ENCODE peak calls at places on chromosomes 4 and X, in seven cellular contexts. K is HCT116, X is HepG2, E is Peyer's patch, H is lower leg skin, D is heart left ventricle, J is IMR-90. Z is an unnamed sample.

GRCh38 chr4:59553063-59553738 is 1646.9 kb upstream of the ADGRL3 start:
- DNase-seq in D (no peak), J (no peak), X (no peak), K (no peak), E (no peak), H (no peak), Z (no peak)

GRCh38 chr4:159723341-159724048 is 620.6 kb downstream of the RAPGEF2 start:
- DNase-seq in K (no peak), E (no peak), J (no peak), X (no peak), D (no peak), H (no peak), Z (no peak)

GRCh38 chr4:121150003-121150402 is 14.1 kb downstream of the TNIP3 start:
- DNase-seq in D (no peak), H (no peak), K (no peak), E (no peak), J (no peak), X (no peak), Z (no peak)

GRCh38 chr4:87559090-87559837 is 30.1 kb upstream of the SPARCL1 start:
- DNase-seq in D (no peak), H (no peak), X (no peak), E (no peak), K (no peak), J (no peak), Z (no peak)

GRCh38 chr4:22574424-22574823 is 58.6 kb upstream of the ADGRA3 start:
- DNase-seq in H (no peak), J (no peak), D (no peak), E (no peak), K (no peak), X (no peak), Z (no peak)

GRCh38 chr4:71468086-71468485 is 129.3 kb downstream of the SLC4A4 start:
- DNase-seq in J (peak; percentile 23), E (no peak), H (no peak), K (no peak), X (no peak), D (no peak), Z (no peak)

GRCh38 chrX:40102393-40103381 is 4.9 kb upstream of the BCOR start:
- DNase-seq in X (no peak), H (no peak), K (no peak), E (no peak), D (no peak), J (no peak), Z (no peak)

GRCh38 chr4:48228887-48229462 is 40.7 kb downstream of the TEC start:
- DNase-seq in H (no peak), D (no peak), J (peak; percentile 1), K (no peak), E (no peak), X (no peak), Z (no peak)

GRCh38 chr4:21949073-21949457 is 493 bp upstream of the KCNIP4 start:
- DNase-seq in H (no peak), D (no peak), J (no peak), K (no peak), X (no peak), E (peak; percentile 45), Z (no peak)

GRCh38 chr4:46506876-46507275 is 116.9 kb upstream of the GABRA2 start:
- DNase-seq in E (no peak), X (no peak), H (no peak), J (no peak), K (no peak), D (no peak), Z (no peak)

GRCh38 chr4:21801661-21802355 is 146.8 kb downstream of the KCNIP4 start:
- DNase-seq in X (no peak), J (no peak), H (no peak), K (no peak), E (no peak), D (no peak), Z (no peak)

GRCh38 chr4:155207534-155208257 is 740 bp upstream of the NPY2R start:
- DNase-seq in K (no peak), X (no peak), J (no peak), E (no peak), D (no peak), H (no peak), Z (no peak)

GRCh38 chr4:174305961-174306360 is 22.2 kb downstream of the CEP44 start:
- DNase-seq in D (no peak), H (no peak), X (no peak), K (no peak), E (no peak), J (no peak), Z (no peak)

GRCh38 chrX:33134164-33134563 is 77.2 kb downstream of the DMD start:
- DNase-seq in D (no peak), H (no peak), X (no peak), K (no peak), E (no peak), J (no peak), Z (no peak)

GRCh38 chr4:149574973-149575372 is 240.7 kb downstream of the IQCM start:
- DNase-seq in E (no peak), H (no peak), X (no peak), K (no peak), D (no peak), J (no peak), Z (no peak)

GRCh38 chr4:168353746-168354145 is 35.2 kb upstream of the DDX60 start:
- DNase-seq in H (no peak), D (no peak), E (no peak), K (no peak), X (no peak), J (no peak), Z (no peak)

GRCh38 chr4:1300466-1301455 is 11.1 kb downstream of the MAEA start:
- DNase-seq in X (no peak), D (no peak), H (peak; percentile 60), E (peak; percentile 38), K (no peak), J (peak; percentile 76), Z (peak; percentile 27)

GRCh38 chr4:538542-539142 is 37.5 kb downstream of the TMEM271 start:
- DNase-seq in K (no peak), X (no peak), H (no peak), J (no peak), D (no peak), E (peak; percentile 24), Z (no peak)

GRCh38 chr4:182894681-182895275 is 22.4 kb downstream of the DCTD start:
- DNase-seq in X (no peak), J (no peak), K (no peak), E (no peak), D (no peak), H (no peak), Z (no peak)

GRCh38 chr4:182895791-182896292 is 21.3 kb downstream of the DCTD start:
- DNase-seq in K (no peak), H (no peak), D (no peak), E (no peak), X (peak; percentile 84), J (no peak), Z (no peak)

GRCh38 chr4:182898479-182898799 is 18.7 kb downstream of the DCTD start:
- DNase-seq in X (no peak), K (no peak), J (no peak), E (no peak), H (no peak), D (no peak), Z (no peak)

GRCh38 chr4:182896421-182896820 is 20.8 kb downstream of the DCTD start:
- DNase-seq in H (no peak), E (no peak), J (no peak), K (no peak), X (no peak), D (no peak), Z (no peak)

GRCh38 chr4:182897601-182898478 is 19.3 kb downstream of the DCTD start:
- DNase-seq in X (peak; percentile 94), D (no peak), K (no peak), J (no peak), E (no peak), H (no peak), Z (no peak)
- TF ChIP-seq POLR2A in X (peak; percentile 79), D (no peak), K (no peak), J (no peak), E (no peak), H (no peak), Z (no peak)

DNA sequence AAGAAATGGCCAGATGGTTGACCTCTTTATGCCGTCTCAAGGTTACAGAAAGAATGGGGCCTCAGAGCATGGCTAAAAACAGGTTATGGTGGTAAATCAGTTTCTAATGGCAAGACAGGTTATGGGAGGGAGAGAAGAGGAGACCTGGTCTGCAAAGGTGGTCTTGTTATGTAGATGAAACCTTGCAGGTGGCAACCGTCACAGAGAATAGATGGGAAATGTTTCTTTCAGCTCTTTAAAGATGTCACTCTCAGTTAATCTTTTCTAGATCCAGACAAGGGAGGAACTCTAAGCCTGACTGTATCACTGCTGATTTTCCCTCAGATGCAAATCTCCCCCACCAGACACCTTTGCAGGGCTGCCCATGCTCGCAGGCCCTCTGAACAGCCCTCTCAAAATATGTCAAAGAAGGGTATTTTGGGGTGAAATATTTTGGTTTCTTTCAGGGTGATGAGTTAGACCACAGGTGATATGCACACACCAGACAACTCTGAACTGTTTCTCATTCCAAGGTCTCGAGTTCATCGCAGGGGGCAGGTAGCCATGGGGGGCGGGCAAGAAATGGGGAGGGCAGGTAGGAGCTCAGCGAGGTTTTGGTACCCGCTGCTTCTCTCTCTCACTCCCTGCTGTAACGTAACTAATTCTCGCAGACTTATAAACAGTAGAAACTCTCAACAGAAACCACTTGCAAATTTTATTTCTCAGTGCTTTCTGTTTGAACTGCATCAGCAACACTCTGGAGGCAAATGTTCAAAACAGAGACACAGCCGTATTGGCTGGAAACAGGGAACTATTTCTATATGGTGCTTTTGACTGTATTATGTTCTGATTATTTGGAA is 32.4 kb downstream of the CASP3 start:
- DNase-seq in E (no peak), J (no peak), K (no peak), D (no peak), X (no peak), H (no peak), Z (no peak)
- TF ChIP-seq POLR2A in E (no peak), J (no peak), K (no peak), D (no peak), X (no peak), H (no peak), Z (no peak)

GRCh38 chr4:102792361-102792936 is 31.7 kb upstream of the MANBA start:
- DNase-seq in E (no peak), X (no peak), D (no peak), J (no peak), H (no peak), K (no peak), Z (no peak)
- TF ChIP-seq POLR2A in E (no peak), X (no peak), D (no peak), J (peak; percentile 6), H (no peak), K (no peak), Z (no peak)

GRCh38 chr4:112282860-112283667 is 2.6 kb downstream of the TIFA start:
- DNase-seq in D (no peak), E (no peak), J (no peak), X (peak; percentile 73), H (no peak), K (no peak), Z (no peak)

GRCh38 chr4:112288455-112288854 is 2.8 kb upstream of the TIFA start:
- DNase-seq in D (no peak), J (no peak), K (no peak), H (no peak), X (no peak), E (no peak), Z (no peak)

GRCh38 chr4:112287258-112287873 is 1.7 kb upstream of the TIFA start:
- DNase-seq in D (no peak), J (no peak), X (no peak), H (no peak), K (no peak), E (no peak), Z (no peak)

GRCh38 chr4:112284166-112284565 is 1.5 kb downstream of the TIFA start:
- DNase-seq in J (peak; percentile 8), E (no peak), K (no peak), H (no peak), D (no peak), X (no peak), Z (no peak)

GRCh38 chr4:112284662-112285411 is 867 bp downstream of the TIFA start:
- DNase-seq in D (peak; percentile 35), H (no peak), J (peak; percentile 24), X (no peak), K (no peak), E (no peak), Z (no peak)
- TF ChIP-seq POLR2A in D (no peak), H (no peak), J (no peak), X (no peak), K (no peak), E (no peak), Z (no peak)

Z was measured in esophagus squamous epithelium.